ENCODE peak calls at places on chromosomes 2 and 18, in seven cellular contexts. One of them, this sample, is unnamed. For H3K4me1, the result is how much of the 10 kb centered on the place peaks cover.

GRCh38 chr2:181877181-181877664 is 14.3 kb upstream of the ITPRID2 start:
- DNase-seq in ascending aorta: no peak
- DNase-seq in aorta: no peak
- DNase-seq in small intestine: no peak
- DNase-seq in heart left ventricle: no peak
- DNase-seq in GM23338: no peak
- DNase-seq in HCT116: no peak
- DNase-seq in this sample: no peak

GRCh38 chr2:159051133-159051532 is 82.7 kb downstream of the TANC1 start:
- DNase-seq in ascending aorta: no peak
- DNase-seq in aorta: no peak
- DNase-seq in small intestine: no peak
- DNase-seq in heart left ventricle: no peak
- DNase-seq in GM23338: no peak
- DNase-seq in HCT116: no peak
- DNase-seq in this sample: no peak

GRCh38 chr2:147649963-147650362 is 194.9 kb upstream of the ACVR2A start:
- DNase-seq in ascending aorta: no peak
- DNase-seq in aorta: no peak
- DNase-seq in small intestine: no peak
- DNase-seq in heart left ventricle: no peak
- DNase-seq in GM23338: no peak
- DNase-seq in HCT116: no peak
- DNase-seq in this sample: no peak

GRCh38 chr2:134692461-134692860 is 26.3 kb downstream of the TMEM163 start:
- DNase-seq in ascending aorta: no peak
- DNase-seq in aorta: no peak
- DNase-seq in small intestine: no peak
- DNase-seq in heart left ventricle: no peak
- DNase-seq in GM23338: peak
- DNase-seq in HCT116: no peak
- DNase-seq in this sample: no peak

GRCh38 chr2:227349989-227350648 is 25.1 kb downstream of the MFF start:
- DNase-seq in ascending aorta: no peak
- DNase-seq in aorta: no peak
- DNase-seq in small intestine: no peak
- DNase-seq in heart left ventricle: no peak
- DNase-seq in GM23338: no peak
- DNase-seq in HCT116: no peak
- DNase-seq in this sample: no peak

GRCh38 chr2:222887124-222887523 is 26.3 kb downstream of the ACSL3 start:
- DNase-seq in ascending aorta: no peak
- DNase-seq in aorta: no peak
- DNase-seq in small intestine: no peak
- DNase-seq in heart left ventricle: no peak
- DNase-seq in GM23338: no peak
- DNase-seq in HCT116: no peak
- DNase-seq in this sample: no peak

GRCh38 chr2:108911807-108912628 is 77.0 kb downstream of the EDAR start:
- DNase-seq in ascending aorta: no peak
- DNase-seq in aorta: no peak
- DNase-seq in small intestine: no peak
- DNase-seq in heart left ventricle: no peak
- DNase-seq in GM23338: no peak
- DNase-seq in HCT116: no peak
- DNase-seq in this sample: no peak

GRCh38 chr2:72893594-72894319 is 6.5 kb downstream of the SPR start:
- DNase-seq in ascending aorta: no peak
- DNase-seq in aorta: no peak
- DNase-seq in small intestine: peak
- DNase-seq in heart left ventricle: no peak
- DNase-seq in GM23338: peak
- DNase-seq in HCT116: no peak
- DNase-seq in this sample: peak

GRCh38 chr18:23341383-23341782 is 111.7 kb upstream of the RIOK3 start:
- DNase-seq in ascending aorta: no peak
- DNase-seq in aorta: no peak
- DNase-seq in small intestine: no peak
- DNase-seq in heart left ventricle: no peak
- DNase-seq in GM23338: no peak
- DNase-seq in HCT116: no peak
- DNase-seq in this sample: peak

GRCh38 chr2:173126819-173127218 is 51.2 kb downstream of the MAP3K20 start:
- DNase-seq in ascending aorta: no peak
- DNase-seq in aorta: no peak
- DNase-seq in small intestine: no peak
- DNase-seq in heart left ventricle: no peak
- DNase-seq in GM23338: no peak
- DNase-seq in HCT116: no peak
- DNase-seq in this sample: no peak

GRCh38 chr18:46542545-46542944 is 114.5 kb downstream of the LOXHD1 start:
- DNase-seq in ascending aorta: no peak
- DNase-seq in aorta: no peak
- DNase-seq in small intestine: no peak
- DNase-seq in heart left ventricle: no peak
- DNase-seq in GM23338: peak
- DNase-seq in HCT116: no peak
- DNase-seq in this sample: no peak

GRCh38 chr2:126761256-126761980 is 105.5 kb downstream of the GYPC start:
- DNase-seq in ascending aorta: no peak
- DNase-seq in aorta: peak
- DNase-seq in small intestine: no peak
- DNase-seq in heart left ventricle: no peak
- DNase-seq in GM23338: no peak
- DNase-seq in HCT116: no peak
- DNase-seq in this sample: no peak

GRCh38 chr2:144426355-144426754 is 93.6 kb downstream of the ZEB2 start:
- DNase-seq in ascending aorta: no peak
- DNase-seq in aorta: no peak
- DNase-seq in small intestine: no peak
- DNase-seq in heart left ventricle: no peak
- DNase-seq in GM23338: no peak
- DNase-seq in HCT116: no peak
- DNase-seq in this sample: no peak

GRCh38 chr18:54154231-54154630 is 70.2 kb downstream of the MBD2 start:
- DNase-seq in ascending aorta: no peak
- DNase-seq in aorta: no peak
- DNase-seq in small intestine: no peak
- DNase-seq in heart left ventricle: no peak
- DNase-seq in GM23338: no peak
- DNase-seq in HCT116: no peak
- DNase-seq in this sample: no peak

GRCh38 chr2:200104015-200104414 is 148.6 kb downstream of the MAIP1 start:
- DNase-seq in ascending aorta: no peak
- DNase-seq in aorta: no peak
- DNase-seq in small intestine: no peak
- DNase-seq in heart left ventricle: no peak
- DNase-seq in GM23338: no peak
- DNase-seq in HCT116: no peak
- DNase-seq in this sample: no peak

GRCh38 chr2:9297156-9297555 is 90.5 kb downstream of the ASAP2 start:
- DNase-seq in ascending aorta: no peak
- DNase-seq in aorta: no peak
- DNase-seq in small intestine: no peak
- DNase-seq in heart left ventricle: no peak
- DNase-seq in GM23338: no peak
- DNase-seq in HCT116: no peak
- DNase-seq in this sample: no peak

GRCh38 chr18:79576686-79577351 is 102.8 kb upstream of the CTDP1 start:
- DNase-seq in ascending aorta: no peak
- DNase-seq in aorta: peak
- DNase-seq in small intestine: no peak
- DNase-seq in heart left ventricle: peak
- DNase-seq in GM23338: no peak
- DNase-seq in HCT116: no peak
- DNase-seq in this sample: peak

GRCh38 chr2:226609361-226609760 is 190.3 kb downstream of the IRS1 start:
- DNase-seq in ascending aorta: no peak
- DNase-seq in aorta: no peak
- DNase-seq in small intestine: no peak
- DNase-seq in heart left ventricle: no peak
- DNase-seq in GM23338: no peak
- DNase-seq in HCT116: no peak
- DNase-seq in this sample: no peak

GRCh38 chr18:25099838-25100393 is 252.1 kb downstream of the ZNF521 start:
- DNase-seq in ascending aorta: no peak
- DNase-seq in aorta: no peak
- DNase-seq in small intestine: no peak
- DNase-seq in heart left ventricle: peak
- DNase-seq in GM23338: no peak
- DNase-seq in HCT116: no peak
- DNase-seq in this sample: no peak

GRCh38 chr2:74091391-74091790 is 56.3 kb downstream of the BOLA3 start:
- DNase-seq in ascending aorta: no peak
- DNase-seq in aorta: no peak
- DNase-seq in small intestine: no peak
- DNase-seq in heart left ventricle: no peak
- DNase-seq in GM23338: no peak
- DNase-seq in HCT116: no peak
- DNase-seq in this sample: peak

GRCh38 chr2:203532957-203533695 is 2.0 kb downstream of the RAPH1 start:
- DNase-seq in ascending aorta: no peak
- DNase-seq in aorta: no peak
- DNase-seq in small intestine: no peak
- DNase-seq in heart left ventricle: peak
- DNase-seq in GM23338: peak
- DNase-seq in HCT116: no peak
- DNase-seq in this sample: peak
- H3K4me3 ChIP-seq in ascending aorta: peak
- H3K4me3 ChIP-seq in aorta: peak
- H3K4me3 ChIP-seq in small intestine: peak
- H3K4me3 ChIP-seq in heart left ventricle: peak
- H3K4me3 ChIP-seq in GM23338: peak
- H3K4me3 ChIP-seq in HCT116: no peak
- H3K4me3 ChIP-seq in this sample: peak

GRCh38 chr2:234251326-234252271 is 201.1 kb downstream of the SPP2 start:
- DNase-seq in ascending aorta: no peak
- DNase-seq in aorta: no peak
- DNase-seq in small intestine: no peak
- DNase-seq in heart left ventricle: no peak
- DNase-seq in GM23338: no peak
- DNase-seq in HCT116: no peak
- DNase-seq in this sample: peak

GRCh38 chr2:234247453-234248180 is 197.1 kb downstream of the SPP2 start:
- DNase-seq in ascending aorta: no peak
- DNase-seq in aorta: no peak
- DNase-seq in small intestine: no peak
- DNase-seq in heart left ventricle: no peak
- DNase-seq in GM23338: no peak
- DNase-seq in HCT116: no peak
- DNase-seq in this sample: no peak

GRCh38 chr2:234252766-234253165 is 202.3 kb downstream of the SPP2 start:
- DNase-seq in ascending aorta: no peak
- DNase-seq in aorta: no peak
- DNase-seq in small intestine: no peak
- DNase-seq in heart left ventricle: no peak
- DNase-seq in GM23338: no peak
- DNase-seq in HCT116: no peak
- DNase-seq in this sample: peak

GRCh38 chr2:234249006-234249405 is 198.5 kb downstream of the SPP2 start:
- DNase-seq in ascending aorta: no peak
- DNase-seq in aorta: no peak
- DNase-seq in small intestine: no peak
- DNase-seq in heart left ventricle: no peak
- DNase-seq in GM23338: no peak
- DNase-seq in HCT116: no peak
- DNase-seq in this sample: peak

GRCh38 chr2:234249873-234250272 is 199.4 kb downstream of the SPP2 start:
- DNase-seq in ascending aorta: no peak
- DNase-seq in aorta: no peak
- DNase-seq in small intestine: no peak
- DNase-seq in heart left ventricle: no peak
- DNase-seq in GM23338: peak
- DNase-seq in HCT116: no peak
- DNase-seq in this sample: peak
- H3K27ac ChIP-seq in ascending aorta: no peak
- H3K27ac ChIP-seq in aorta: no peak
- H3K27ac ChIP-seq in small intestine: no peak
- H3K27ac ChIP-seq in heart left ventricle: no peak
- H3K27ac ChIP-seq in GM23338: no peak
- H3K27ac ChIP-seq in HCT116: peak
- H3K27ac ChIP-seq in this sample: peak

GRCh38 chr2:128420776-128421175 is 102.1 kb upstream of the HS6ST1 start:
- DNase-seq in ascending aorta: no peak
- DNase-seq in aorta: peak
- DNase-seq in small intestine: no peak
- DNase-seq in heart left ventricle: no peak
- DNase-seq in GM23338: no peak
- DNase-seq in HCT116: no peak
- DNase-seq in this sample: peak
- H3K4me1 ChIP-seq in ascending aorta: under half
- H3K4me1 ChIP-seq in aorta: under half
- H3K4me1 ChIP-seq in small intestine: under half
- H3K4me1 ChIP-seq in heart left ventricle: under half
- H3K4me1 ChIP-seq in GM23338: under half
- H3K4me1 ChIP-seq in HCT116: under half
- H3K4me1 ChIP-seq in this sample: under half

GRCh38 chr2:101803945-101804696 is 106.6 kb downstream of the MAP4K4 start:
- DNase-seq in ascending aorta: no peak
- DNase-seq in aorta: no peak
- DNase-seq in small intestine: no peak
- DNase-seq in heart left ventricle: no peak
- DNase-seq in GM23338: no peak
- DNase-seq in HCT116: no peak
- DNase-seq in this sample: no peak
- H3K4me3 ChIP-seq in ascending aorta: no peak
- H3K4me3 ChIP-seq in aorta: no peak
- H3K4me3 ChIP-seq in small intestine: no peak
- H3K4me3 ChIP-seq in heart left ventricle: no peak
- H3K4me3 ChIP-seq in GM23338: no peak
- H3K4me3 ChIP-seq in HCT116: no peak
- H3K4me3 ChIP-seq in this sample: no peak

DNA sequence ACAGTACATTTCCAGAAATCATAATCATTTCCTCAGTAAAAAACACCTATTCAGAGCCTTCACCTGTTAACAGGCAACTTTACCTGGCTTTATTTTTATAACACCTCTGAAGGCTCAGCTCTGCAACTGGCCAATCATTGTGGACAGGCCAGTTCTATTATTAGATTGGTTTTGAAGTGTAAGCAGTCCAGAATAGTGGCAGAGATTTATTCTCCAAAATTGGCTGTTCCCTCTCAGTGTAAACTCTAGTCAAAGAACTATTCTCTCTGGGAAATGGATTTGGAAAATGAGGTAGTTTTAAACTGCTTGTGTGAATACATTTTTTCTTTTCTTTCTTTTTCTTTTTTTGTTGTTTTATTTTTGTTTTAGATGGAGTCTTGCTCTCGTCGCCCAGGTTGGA is 35.9 kb downstream of the SLC40A1 start:
- DNase-seq in ascending aorta: no peak
- DNase-seq in aorta: no peak
- DNase-seq in small intestine: no peak
- DNase-seq in heart left ventricle: no peak
- DNase-seq in GM23338: no peak
- DNase-seq in HCT116: no peak
- DNase-seq in this sample: no peak
- H3K27ac ChIP-seq in ascending aorta: peak
- H3K27ac ChIP-seq in aorta: peak
- H3K27ac ChIP-seq in small intestine: no peak
- H3K27ac ChIP-seq in heart left ventricle: peak
- H3K27ac ChIP-seq in GM23338: no peak
- H3K27ac ChIP-seq in HCT116: no peak
- H3K27ac ChIP-seq in this sample: no peak

GRCh38 chr2:161136194-161136593 is 24.0 kb upstream of the TANK start:
- DNase-seq in ascending aorta: no peak
- DNase-seq in aorta: no peak
- DNase-seq in small intestine: no peak
- DNase-seq in heart left ventricle: no peak
- DNase-seq in GM23338: no peak
- DNase-seq in HCT116: no peak
- DNase-seq in this sample: no peak
- H3K4me1 ChIP-seq in ascending aorta: under half
- H3K4me1 ChIP-seq in aorta: under half
- H3K4me1 ChIP-seq in small intestine: under half
- H3K4me1 ChIP-seq in heart left ventricle: under half
- H3K4me1 ChIP-seq in GM23338: under half
- H3K4me1 ChIP-seq in HCT116: half or more
- H3K4me1 ChIP-seq in this sample: under half